ENCODE peak calls at places on chromosomes 7 and 10, in seven cellular contexts. V, U, L, B, W, G and I are unnamed samples.

GRCh38 chr10:72201293-72201692 is 14.5 kb upstream of the ANAPC16 start:
- DNase-seq in L (no peak), U (no peak), W (no peak), B (no peak), G (no peak), V (no peak), I (no peak)

GRCh38 chr7:42240416-42240815 is 3.4 kb upstream of the GLI3 start:
- DNase-seq in B (no peak), G (no peak), L (no peak), V (no peak), W (no peak), U (no peak), I (no peak)

GRCh38 chr10:64041989-64042490 is 520.8 kb downstream of the REEP3 start:
- DNase-seq in W (no peak), V (no peak), G (no peak), U (no peak), B (no peak), L (no peak), I (no peak)

GRCh38 chr7:83614112-83614511 is 34.8 kb downstream of the SEMA3E start:
- DNase-seq in U (no peak), L (no peak), V (no peak), G (no peak), W (no peak), B (no peak), I (no peak)

GRCh38 chr10:121032460-121032859 is 181.3 kb downstream of the WDR11 start:
- DNase-seq in U (no peak), W (no peak), V (no peak), B (no peak), G (no peak), L (no peak), I (no peak)

GRCh38 chr7:151311294-151311864 is 30.2 kb upstream of the NUB1 start:
- DNase-seq in V (no peak), W (no peak), U (no peak), L (no peak), B (peak; percentile 60), G (no peak), I (no peak)

GRCh38 chr10:110535958-110536891 is 31.3 kb upstream of the SMC3 start:
- DNase-seq in V (peak; percentile 55), U (no peak), B (peak; percentile 65), G (peak; percentile 53), L (peak; percentile 76), W (no peak), I (no peak)

GRCh38 chr7:129376778-129377700 is 57.2 kb upstream of the STRIP2 start:
- DNase-seq in G (no peak), V (no peak), W (no peak), B (no peak), U (no peak), L (no peak), I (no peak)

GRCh38 chr7:42858570-42858969 is 53.3 kb downstream of the C7orf25 start:
- DNase-seq in V (no peak), L (no peak), W (no peak), U (no peak), B (no peak), G (peak; percentile 46), I (no peak)

GRCh38 chr10:48525113-48525512 is 79.8 kb downstream of the ARHGAP22 start:
- DNase-seq in W (no peak), L (no peak), B (no peak), V (no peak), G (no peak), U (no peak), I (no peak)

GRCh38 chr10:125120046-125120710 is 40.2 kb downstream of the CTBP2 start:
- DNase-seq in L (no peak), V (no peak), G (no peak), B (no peak), W (no peak), U (no peak), I (no peak)

GRCh38 chr10:123227706-123228105 is 73.5 kb downstream of the BUB3 start:
- DNase-seq in U (no peak), V (no peak), L (no peak), W (no peak), G (no peak), B (no peak), I (no peak)

GRCh38 chr10:131031346-131031745 is 280.2 kb downstream of the TCERG1L start:
- DNase-seq in G (no peak), B (no peak), W (no peak), L (no peak), U (no peak), V (no peak), I (no peak)

GRCh38 chr7:28686418-28686800 is 271.7 kb downstream of the TRIL start:
- DNase-seq in B (peak; percentile 73), G (peak; percentile 29), L (no peak), W (peak; percentile 58), U (no peak), V (no peak), I (peak; percentile 29)

GRCh38 chr10:35523670-35524225 is 81.4 kb upstream of the GJD4 start:
- DNase-seq in G (no peak), U (no peak), W (no peak), B (no peak), V (no peak), L (no peak), I (no peak)

GRCh38 chr10:52229271-52229931 is 84.7 kb upstream of the DKK1 start:
- DNase-seq in V (no peak), U (no peak), W (no peak), L (no peak), G (no peak), B (no peak), I (no peak)

GRCh38 chr10:60139798-60140566 is 233.6 kb upstream of the CCDC6 start:
- DNase-seq in V (no peak), L (no peak), G (no peak), B (no peak), W (peak; percentile 27), U (no peak), I (no peak)

GRCh38 chr10:76001019-76001418 is 569.6 kb downstream of the LRMDA start:
- DNase-seq in B (no peak), U (no peak), G (no peak), V (no peak), W (no peak), L (no peak), I (no peak)